ENCODE peak calls at places on chromosomes 6 and 20, in seven cellular contexts. U is heart right ventricle, W is fibroblast of pulmonary artery, J is tibial artery, Z is GM10248, T is AG09309, F is progenitor cell of endocrine pancreas. I is an unnamed sample.

GRCh38 chr20:50488236-50488806 is 21.9 kb upstream of the PTPN1 start:
- DNase-seq in U (no peak), W (no peak), J (no peak), Z (no peak), T (no peak), F (no peak), I (no peak)

GRCh38 chr6:43260791-43261190 is 17.5 kb downstream of the TTBK1 start:
- DNase-seq in U (no peak), W (no peak), J (no peak), Z (no peak), T (no peak), F (no peak), I (no peak)

GRCh38 chr20:32582659-32583580 is 2.2 kb downstream of the NOL4L start:
- DNase-seq in U (peak; percentile 11), W (no peak), J (no peak), Z (peak; percentile 52), T (no peak), F (peak; percentile 66), I (no peak)

GRCh38 chr20:23022849-23023248 is 12.3 kb upstream of the SSTR4 start:
- DNase-seq in U (no peak), W (peak; percentile 18), J (no peak), Z (no peak), T (no peak), F (no peak), I (no peak)

GRCh38 chr20:58431134-58431533 is 42.1 kb downstream of the VAPB start:
- DNase-seq in U (no peak), W (no peak), J (no peak), Z (no peak), T (no peak), F (no peak), I (no peak)

GRCh38 chr20:48065833-48066232 is 280.6 kb upstream of the SULF2 start:
- DNase-seq in U (no peak), W (no peak), J (no peak), Z (peak; percentile 22), T (no peak), F (no peak), I (no peak)

GRCh38 chr20:57545927-57546662 is 14.8 kb upstream of the PCK1 start:
- DNase-seq in U (no peak), W (no peak), J (peak; percentile 39), Z (no peak), T (no peak), F (no peak), I (no peak)

GRCh38 chr20:50379049-50379990 is 130.9 kb upstream of the PTPN1 start:
- DNase-seq in U (peak; percentile 94), W (peak; percentile 97), J (peak; percentile 97), Z (no peak), T (peak; percentile 94), F (no peak), I (peak; percentile 83)

GRCh38 chr20:59774204-59774641 is 159.2 kb downstream of the SYCP2 start:
- DNase-seq in U (no peak), W (no peak), J (peak; percentile 33), Z (no peak), T (no peak), F (no peak), I (no peak)

GRCh38 chr6:113776998-113777397 is 80.1 kb upstream of the MARCKS start:
- DNase-seq in U (no peak), W (peak; percentile 67), J (no peak), Z (no peak), T (no peak), F (no peak), I (no peak)

GRCh38 chr6:77910826-77911225 is 258.0 kb downstream of the MEI4 start:
- DNase-seq in U (no peak), W (no peak), J (no peak), Z (no peak), T (no peak), F (no peak), I (no peak)

GRCh38 chr6:169564453-169565240 is 137.2 kb downstream of the WDR27 start:
- DNase-seq in U (no peak), W (no peak), J (no peak), Z (no peak), T (no peak), F (no peak), I (no peak)

GRCh38 chr6:11632231-11632630 is 94.7 kb downstream of the TMEM170B start:
- DNase-seq in U (no peak), W (no peak), J (no peak), Z (no peak), T (no peak), F (no peak), I (no peak)

GRCh38 chr20:48897298-48898044 is 24.0 kb upstream of the ARFGEF2 start:
- DNase-seq in U (no peak), W (peak; percentile 82), J (peak; percentile 25), Z (no peak), T (peak; percentile 63), F (no peak), I (no peak)

GRCh38 chr6:17869753-17870050 is 117.7 kb downstream of the KIF13A start:
- DNase-seq in U (no peak), W (no peak), J (no peak), Z (no peak), T (no peak), F (no peak), I (no peak)

GRCh38 chr20:50587291-50587961 is 77.2 kb downstream of the PTPN1 start:
- DNase-seq in U (no peak), W (no peak), J (no peak), Z (no peak), T (no peak), F (no peak), I (no peak)

GRCh38 chr6:7919871-7920270 is 9.3 kb upstream of the TXNDC5 start:
- DNase-seq in U (no peak), W (peak; percentile 90), J (no peak), Z (no peak), T (no peak), F (no peak), I (no peak)

GRCh38 chr6:131316654-131317053 is 181.4 kb downstream of the AKAP7 start:
- DNase-seq in U (no peak), W (no peak), J (no peak), Z (no peak), T (no peak), F (no peak), I (no peak)

GRCh38 chr6:79463721-79464120 is 73.5 kb downstream of the LCA5 start:
- DNase-seq in U (no peak), W (no peak), J (no peak), Z (no peak), T (no peak), F (no peak), I (no peak)

GRCh38 chr6:114096553-114097172 is 125.7 kb upstream of the HDAC2 start:
- DNase-seq in U (no peak), W (peak; percentile 45), J (no peak), Z (peak; percentile 27), T (no peak), F (no peak), I (no peak)

GRCh38 chr6:149904661-149905370 is 6.9 kb upstream of the RAET1E start:
- DNase-seq in U (no peak), W (no peak), J (peak; percentile 55), Z (no peak), T (no peak), F (no peak), I (no peak)

GRCh38 chr20:45969712-45970634 is 2.0 kb downstream of the ZNF335 start:
- DNase-seq in U (no peak), W (peak; percentile 77), J (peak; percentile 59), Z (peak; percentile 46), T (no peak), F (no peak), I (peak; percentile 40)

GRCh38 chr6:43667245-43668150 is 20.1 kb downstream of the MRPS18A start:
- DNase-seq in U (peak; percentile 83), W (peak; percentile 72), J (peak; percentile 88), Z (peak; percentile 86), T (no peak), F (peak; percentile 90), I (peak; percentile 61)

GRCh38 chr20:17525132-17525531 is 6.0 kb downstream of the BFSP1 start:
- DNase-seq in U (no peak), W (no peak), J (no peak), Z (no peak), T (no peak), F (no peak), I (no peak)

GRCh38 chr6:30818426-30818841 is 65.9 kb upstream of the DDR1 start:
- DNase-seq in U (no peak), W (peak; percentile 93), J (no peak), Z (no peak), T (peak; percentile 84), F (no peak), I (no peak)

GRCh38 chr6:33414592-33415271 is 3.2 kb downstream of the CUTA start:
- DNase-seq in U (no peak), W (no peak), J (no peak), Z (no peak), T (no peak), F (no peak), I (no peak)
- TF ChIP-seq CTCF in U (peak; percentile 11), W (peak; percentile 49), J (no peak), Z (peak; percentile 39), T (peak; percentile 49), F (peak; percentile 46), I (peak; percentile 18)

GRCh38 chr6:102619585-102619984 is 1226.1 kb downstream of the GRIK2 start:
- DNase-seq in U (no peak), W (peak; percentile 2), J (no peak), Z (no peak), T (no peak), F (no peak), I (no peak)
- TF ChIP-seq CTCF in U (no peak), W (peak; percentile 31), J (no peak), Z (no peak), T (no peak), F (peak; percentile 69), I (no peak)

GRCh38 chr6:146040360-146040759 is 11.5 kb downstream of the GRM1 start:
- DNase-seq in U (no peak), W (no peak), J (no peak), Z (no peak), T (no peak), F (no peak), I (no peak)

GRCh38 chr6:146041282-146041681 is 12.4 kb downstream of the GRM1 start:
- DNase-seq in U (no peak), W (peak; percentile 56), J (no peak), Z (no peak), T (no peak), F (no peak), I (no peak)
- TF ChIP-seq CTCF in U (peak; percentile 33), W (peak; percentile 60), J (no peak), Z (peak; percentile 21), T (peak; percentile 58), F (peak; percentile 60), I (no peak)

GRCh38 chr6:41193171-41193734 is 7.7 kb downstream of the TREML2 start:
- DNase-seq in U (no peak), W (no peak), J (no peak), Z (no peak), T (no peak), F (no peak), I (peak; percentile 6)

GRCh38 chr6:41187924-41188886 is 12.7 kb downstream of the TREML2 start:
- DNase-seq in U (no peak), W (no peak), J (no peak), Z (no peak), T (no peak), F (no peak), I (no peak)

GRCh38 chr6:41191569-41191968 is 9.4 kb downstream of the TREML2 start:
- DNase-seq in U (no peak), W (peak; percentile 41), J (no peak), Z (peak; percentile 62), T (no peak), F (no peak), I (peak; percentile 53)

GRCh38 chr6:41189968-41190367 is 11.0 kb downstream of the TREML2 start:
- DNase-seq in U (no peak), W (no peak), J (no peak), Z (no peak), T (no peak), F (no peak), I (no peak)

GRCh38 chr6:41190791-41191190 is 10.2 kb downstream of the TREML2 start:
- DNase-seq in U (no peak), W (no peak), J (no peak), Z (no peak), T (no peak), F (no peak), I (no peak)
- TF ChIP-seq CTCF in U (no peak), W (no peak), J (no peak), Z (no peak), T (no peak), F (no peak), I (no peak)